ENCODE peak calls at places on chromosomes 4 and X, in four cellular contexts. W, M, J and F are unnamed samples.

GRCh38 chr4:111650553-111651183 is 494.6 kb upstream of the FAM241A start:
- DNase-seq in W (no peak), M (no peak), J (no peak), F (no peak)

GRCh38 chr4:134154097-134154496 is 47.5 kb downstream of the PABPC4L start:
- DNase-seq in W (no peak), M (no peak), J (no peak), F (no peak)

GRCh38 chr4:189988892-189989431 is 38.1 kb downstream of the FRG2 start:
- DNase-seq in W (no peak), M (no peak), J (no peak), F (no peak)

GRCh38 chr4:181564616-181565015 is 678.6 kb upstream of the TENM3 start:
- DNase-seq in W (no peak), M (no peak), J (no peak), F (no peak)

GRCh38 chr4:126372634-126373033 is 1057.9 kb downstream of the FAT4 start:
- DNase-seq in W (no peak), M (no peak), J (no peak), F (no peak)

GRCh38 chrX:400258-400657 is 13.6 kb upstream of the PPP2R3B start:
- DNase-seq in W (no peak), M (no peak), J (no peak), F (no peak)

GRCh38 chr4:159837071-159837470 is 734.2 kb downstream of the RAPGEF2 start:
- DNase-seq in W (no peak), M (no peak), J (no peak), F (no peak)

GRCh38 chr4:98745372-98745771 is 87.0 kb upstream of the TSPAN5 start:
- DNase-seq in W (no peak), M (no peak), J (peak; percentile 67), F (no peak)

GRCh38 chrX:41308884-41309655 is 24.9 kb upstream of the DDX3X start:
- DNase-seq in W (no peak), M (no peak), J (peak; percentile 23), F (no peak)

GRCh38 chr4:147192679-147193078 is 247.0 kb upstream of the TTC29 start:
- DNase-seq in W (no peak), M (no peak), J (no peak), F (no peak)

GRCh38 chr4:147194107-147194506 is 248.4 kb upstream of the TTC29 start:
- DNase-seq in W (no peak), M (no peak), J (no peak), F (no peak)

GRCh38 chr4:147198411-147199051 is 252.9 kb upstream of the TTC29 start:
- DNase-seq in W (no peak), M (no peak), J (no peak), F (no peak)

GRCh38 chr4:147195386-147195785 is 249.7 kb upstream of the TTC29 start:
- DNase-seq in W (no peak), M (no peak), J (no peak), F (no peak)

DNA sequence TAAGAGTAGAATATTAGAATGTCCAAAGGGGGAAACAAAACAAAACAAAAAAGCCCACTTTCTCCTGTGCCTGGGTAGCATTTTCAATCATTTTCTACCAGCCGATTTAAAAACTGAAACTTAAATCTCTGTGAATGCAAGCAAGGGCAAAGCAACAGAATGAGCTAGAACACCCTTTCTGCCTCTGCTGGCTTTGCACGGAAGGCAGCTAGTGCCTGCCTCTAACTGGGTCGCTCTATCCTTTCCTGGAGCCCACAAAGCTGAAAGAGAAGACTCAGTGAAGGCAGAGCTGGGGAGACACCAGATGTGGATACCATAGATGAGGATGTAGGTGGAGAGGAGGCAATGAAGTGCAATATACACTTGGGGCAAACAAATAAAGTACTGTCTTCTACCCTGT is 248.9 kb upstream of the TTC29 start:
- DNase-seq in W (no peak), M (no peak), J (no peak), F (no peak)
- H3K27ac ChIP-seq in W (no peak overlapping the region), M (no peak overlapping the region), J (no peak overlapping the region), F (no peak overlapping the region)

GRCh38 chr4:94536649-94537464 is 85.1 kb downstream of the PDLIM5 start:
- DNase-seq in W (no peak), M (no peak), J (no peak), F (no peak)
- H3K4me3 ChIP-seq in W (no peak overlapping the region), M (no peak overlapping the region), J (no peak overlapping the region), F (no peak overlapping the region)

DNA sequence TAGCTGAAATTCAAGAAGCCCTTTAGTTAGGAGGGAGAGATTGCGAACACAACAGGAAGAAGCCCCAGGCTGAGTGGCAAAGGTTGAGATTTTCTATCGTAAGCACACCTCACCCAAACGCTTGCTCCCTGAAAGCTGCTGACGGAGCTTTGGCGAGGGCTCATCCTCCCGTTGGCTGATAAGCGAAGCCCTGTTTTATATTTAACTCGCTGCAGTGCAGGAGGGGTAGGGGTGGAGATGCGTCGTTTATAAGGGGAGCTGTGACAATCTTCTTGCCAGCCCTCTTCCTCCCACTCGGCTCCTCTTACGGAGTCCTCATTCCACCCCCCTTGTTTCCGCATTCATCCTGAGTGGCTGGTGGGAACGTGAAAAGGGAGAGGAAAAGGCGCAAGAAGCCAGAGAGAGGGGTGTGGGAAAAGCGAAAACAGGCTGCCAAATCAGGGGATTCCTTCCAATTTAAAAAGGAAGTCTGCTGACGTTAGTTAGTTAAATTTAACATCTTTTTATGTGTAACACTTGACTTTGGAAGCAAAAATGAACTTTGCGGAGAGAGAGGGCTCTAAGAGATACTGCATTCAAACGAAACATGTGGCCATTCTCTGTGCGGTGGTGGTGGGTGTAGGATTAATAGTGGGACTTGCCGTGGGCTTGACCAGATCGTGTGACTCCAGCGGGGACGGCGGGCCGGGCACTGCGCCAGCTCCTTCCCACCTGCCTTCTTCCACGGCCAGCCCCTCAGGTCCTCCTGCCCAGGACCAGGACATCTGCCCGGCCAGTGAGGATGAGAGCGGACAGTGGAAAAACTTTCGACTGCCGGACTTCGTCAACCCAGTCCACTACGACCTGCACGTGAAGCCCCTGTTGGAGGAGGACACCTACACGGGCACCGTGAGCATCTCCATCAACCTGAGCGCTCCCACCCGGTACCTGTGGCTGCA is at the start of gene ENPEP:
- DNase-seq in W (peak; percentile 15), M (peak; percentile 32), J (peak; percentile 54), F (peak; percentile 86)
- H3K27ac ChIP-seq in W (no peak within 1 kb of the TSS), M (peak within 1 kb of the TSS; percentile 28), J (no peak within 1 kb of the TSS), F (peak within 1 kb of the TSS; percentile 6)

DNA sequence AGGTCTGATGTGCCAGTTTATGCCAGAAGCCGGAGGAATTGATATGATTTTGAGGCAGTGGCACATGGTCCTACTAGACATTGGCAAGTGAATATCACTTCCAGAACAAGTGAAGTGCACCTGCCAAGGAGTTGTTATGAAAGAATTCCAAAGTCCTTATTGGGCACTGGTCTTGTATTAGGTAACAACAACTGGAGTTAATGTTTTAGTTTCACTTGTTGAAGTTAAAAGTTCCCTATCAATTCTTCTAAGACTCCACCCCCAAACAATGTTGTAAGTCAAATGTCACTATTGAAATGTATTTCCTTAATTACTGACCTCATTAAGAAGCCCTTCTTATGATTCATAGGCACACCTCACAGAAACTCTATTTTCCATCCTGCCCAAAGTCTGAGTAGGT is 3.1 kb downstream of the TET2 start:
- DNase-seq in W (no peak), M (peak; percentile 14), J (no peak), F (no peak)
- H3K4me3 ChIP-seq in W (no peak overlapping the region), M (no peak overlapping the region), J (no peak overlapping the region), F (no peak overlapping the region)

GRCh38 chr4:19375405-19375804 is 876.3 kb upstream of the SLIT2 start:
- DNase-seq in W (no peak), M (no peak), J (no peak), F (no peak)

GRCh38 chr4:19375931-19376330 is 875.8 kb upstream of the SLIT2 start:
- DNase-seq in W (no peak), M (no peak), J (peak; percentile 23), F (no peak)

GRCh38 chr4:19368800-19369199 is 882.9 kb upstream of the SLIT2 start:
- DNase-seq in W (no peak), M (no peak), J (peak; percentile 33), F (no peak)

DNA sequence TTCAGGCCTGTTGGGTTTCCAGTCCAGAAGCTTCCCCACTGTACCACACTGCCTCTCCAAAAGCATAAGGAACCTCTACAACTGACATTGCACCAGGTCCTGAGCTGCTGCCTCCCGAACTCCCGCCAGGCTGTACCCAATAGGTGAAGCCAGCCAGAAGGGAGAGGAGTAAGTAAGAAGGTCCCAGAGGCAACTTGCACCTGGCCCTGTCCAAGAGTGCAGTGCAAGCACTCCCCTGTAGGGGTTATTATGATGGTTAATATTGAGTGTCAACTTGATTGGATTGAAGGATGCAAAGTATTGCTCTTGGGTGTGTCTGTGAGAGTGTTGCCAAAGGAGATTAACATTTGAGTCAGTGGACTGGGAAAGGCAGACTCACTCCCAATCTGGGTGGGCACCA is 879.3 kb upstream of the SLIT2 start:
- DNase-seq in W (no peak), M (no peak), J (no peak), F (no peak)
- H3K27ac ChIP-seq in W (no peak overlapping the region), M (no peak overlapping the region), J (no peak overlapping the region), F (no peak overlapping the region)

GRCh38 chr4:142845293-142846070 is 619 bp downstream of the INPP4B start:
- DNase-seq in W (peak; percentile 8), M (peak; percentile 28), J (peak; percentile 56), F (no peak)

GRCh38 chr4:142840516-142841123 is 5.5 kb downstream of the INPP4B start:
- DNase-seq in W (no peak), M (peak; percentile 56), J (peak; percentile 75), F (no peak)

GRCh38 chr4:142846729-142847606 is 867 bp upstream of the INPP4B start:
- DNase-seq in W (peak; percentile 24), M (peak; percentile 72), J (peak; percentile 39), F (peak; percentile 82)

GRCh38 chr4:142846105-142846728 is at the start of gene INPP4B:
- DNase-seq in W (peak; percentile 13), M (peak; percentile 72), J (peak; percentile 89), F (peak; percentile 88)

GRCh38 chr4:142844782-142845181 is 1.3 kb downstream of the INPP4B start:
- DNase-seq in W (no peak), M (no peak), J (peak; percentile 4), F (no peak)
- H3K4me3 ChIP-seq in W (no peak overlapping the region), M (no peak overlapping the region), J (peak overlapping the region; percentile 80), F (peak overlapping the region; percentile 59)